ENCODE peak calls at places on chromosome 21, in five cellular contexts. One of them, this sample, is unnamed.

GRCh38 chr21:38544681-38545080 is 46.4 kb upstream of the ERG start:
- DNase-seq in K562: no peak
- DNase-seq in SK-N-SH: no peak
- DNase-seq in HepG2: no peak
- DNase-seq in GM12878: no peak
- DNase-seq in this sample: no peak

GRCh38 chr21:15826147-15826780 is 96.5 kb downstream of the USP25 start:
- DNase-seq in K562: peak
- DNase-seq in SK-N-SH: peak
- DNase-seq in HepG2: peak
- DNase-seq in GM12878: peak
- DNase-seq in this sample: peak

GRCh38 chr21:20110368-20110767 is 887.8 kb upstream of the NCAM2 start:
- DNase-seq in K562: no peak
- DNase-seq in SK-N-SH: no peak
- DNase-seq in HepG2: no peak
- DNase-seq in GM12878: no peak
- DNase-seq in this sample: no peak

GRCh38 chr21:38244885-38245869 is 11.6 kb upstream of the KCNJ15 start:
- DNase-seq in K562: no peak
- DNase-seq in SK-N-SH: no peak
- DNase-seq in HepG2: no peak
- DNase-seq in GM12878: peak
- DNase-seq in this sample: no peak

GRCh38 chr21:38159355-38159754 is 97.4 kb upstream of the KCNJ15 start:
- DNase-seq in K562: peak
- DNase-seq in SK-N-SH: peak
- DNase-seq in HepG2: peak
- DNase-seq in GM12878: peak
- DNase-seq in this sample: peak

GRCh38 chr21:27572681-27573080 is 605.8 kb upstream of the ADAMTS5 start:
- DNase-seq in K562: no peak
- DNase-seq in SK-N-SH: no peak
- DNase-seq in HepG2: no peak
- DNase-seq in GM12878: no peak
- DNase-seq in this sample: no peak

GRCh38 chr21:33951276-33952178 is 35.9 kb upstream of the ATP5PO start:
- DNase-seq in K562: no peak
- DNase-seq in SK-N-SH: no peak
- DNase-seq in HepG2: no peak
- DNase-seq in GM12878: peak
- DNase-seq in this sample: no peak

GRCh38 chr21:33377221-33377620 is 26.0 kb upstream of the IFNGR2 start:
- DNase-seq in K562: no peak
- DNase-seq in SK-N-SH: no peak
- DNase-seq in HepG2: no peak
- DNase-seq in GM12878: no peak
- DNase-seq in this sample: no peak

GRCh38 chr21:16588433-16588860 is 858.7 kb downstream of the USP25 start:
- DNase-seq in K562: no peak
- DNase-seq in SK-N-SH: peak
- DNase-seq in HepG2: no peak
- DNase-seq in GM12878: no peak
- DNase-seq in this sample: peak

GRCh38 chr21:30234643-30235042 is 18.7 kb upstream of the CLDN8 start:
- DNase-seq in K562: no peak
- DNase-seq in SK-N-SH: no peak
- DNase-seq in HepG2: no peak
- DNase-seq in GM12878: no peak
- DNase-seq in this sample: no peak

GRCh38 chr21:32771134-32771523 is 426 bp downstream of the PAXBP1 start:
- DNase-seq in K562: peak
- DNase-seq in SK-N-SH: peak
- DNase-seq in HepG2: peak
- DNase-seq in GM12878: no peak
- DNase-seq in this sample: peak

GRCh38 chr21:18899261-18899660 is 495.7 kb upstream of the TMPRSS15 start:
- DNase-seq in K562: no peak
- DNase-seq in SK-N-SH: no peak
- DNase-seq in HepG2: no peak
- DNase-seq in GM12878: no peak
- DNase-seq in this sample: no peak

GRCh38 chr21:21101911-21102310 is 103.7 kb downstream of the NCAM2 start:
- DNase-seq in K562: peak
- DNase-seq in SK-N-SH: peak
- DNase-seq in HepG2: peak
- DNase-seq in GM12878: no peak
- DNase-seq in this sample: peak

GRCh38 chr21:26169611-26170470 is 729 bp downstream of the APP start:
- DNase-seq in K562: peak
- DNase-seq in SK-N-SH: peak
- DNase-seq in HepG2: no peak
- DNase-seq in GM12878: no peak
- DNase-seq in this sample: peak

GRCh38 chr21:23218667-23219066 is 2220.5 kb downstream of the NCAM2 start:
- DNase-seq in K562: no peak
- DNase-seq in SK-N-SH: no peak
- DNase-seq in HepG2: no peak
- DNase-seq in GM12878: no peak
- DNase-seq in this sample: no peak

GRCh38 chr21:42220138-42220701 is 1.3 kb downstream of the ABCG1 start:
- DNase-seq in K562: no peak
- DNase-seq in SK-N-SH: peak
- DNase-seq in HepG2: peak
- DNase-seq in GM12878: no peak
- DNase-seq in this sample: peak

GRCh38 chr21:42222821-42223390 is 4.0 kb downstream of the ABCG1 start:
- DNase-seq in K562: no peak
- DNase-seq in SK-N-SH: no peak
- DNase-seq in HepG2: no peak
- DNase-seq in GM12878: no peak
- DNase-seq in this sample: no peak

GRCh38 chr21:42219606-42220137 is 732 bp downstream of the ABCG1 start:
- DNase-seq in K562: no peak
- DNase-seq in SK-N-SH: peak
- DNase-seq in HepG2: no peak
- DNase-seq in GM12878: no peak
- DNase-seq in this sample: peak

GRCh38 chr21:42222386-42222785 is 3.4 kb downstream of the ABCG1 start:
- DNase-seq in K562: no peak
- DNase-seq in SK-N-SH: no peak
- DNase-seq in HepG2: no peak
- DNase-seq in GM12878: no peak
- DNase-seq in this sample: no peak

GRCh38 chr21:42221581-42222345 is 2.8 kb downstream of the ABCG1 start:
- DNase-seq in K562: no peak
- DNase-seq in SK-N-SH: no peak
- DNase-seq in HepG2: no peak
- DNase-seq in GM12878: no peak
- DNase-seq in this sample: no peak
- TF ChIP-seq FOXM1 in K562: no peak
- TF ChIP-seq FOXM1 in SK-N-SH: no peak
- TF ChIP-seq FOXM1 in HepG2: no peak
- TF ChIP-seq FOXM1 in GM12878: no peak
- TF ChIP-seq FOXM1 in this sample: no peak

DNA sequence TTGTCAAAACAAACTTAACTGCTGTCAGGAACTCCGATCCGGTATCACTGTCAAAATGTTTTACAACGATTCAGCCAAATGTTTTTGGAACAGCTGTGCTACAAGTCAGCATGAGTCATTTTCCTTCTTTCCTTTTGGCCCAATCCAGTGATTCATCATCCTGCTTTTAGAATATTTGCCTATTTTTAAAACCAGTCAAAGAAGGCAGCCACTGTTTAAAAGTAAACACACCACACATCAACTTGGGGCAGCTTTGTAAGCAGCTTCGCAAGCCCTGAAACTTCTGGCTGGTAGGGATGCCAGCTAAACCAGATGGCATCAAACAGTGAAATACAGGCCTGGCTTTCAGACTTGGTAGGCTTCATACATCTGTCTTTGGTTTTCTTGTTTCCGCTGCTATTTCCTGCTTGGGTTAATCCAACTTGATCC is 14.9 kb downstream of the MAP3K7CL start:
- DNase-seq in K562: no peak
- DNase-seq in SK-N-SH: no peak
- DNase-seq in HepG2: peak
- DNase-seq in GM12878: no peak
- DNase-seq in this sample: no peak
- TF ChIP-seq FOXM1 in K562: no peak
- TF ChIP-seq FOXM1 in SK-N-SH: peak
- TF ChIP-seq FOXM1 in HepG2: no peak
- TF ChIP-seq FOXM1 in GM12878: no peak
- TF ChIP-seq FOXM1 in this sample: no peak

DNA sequence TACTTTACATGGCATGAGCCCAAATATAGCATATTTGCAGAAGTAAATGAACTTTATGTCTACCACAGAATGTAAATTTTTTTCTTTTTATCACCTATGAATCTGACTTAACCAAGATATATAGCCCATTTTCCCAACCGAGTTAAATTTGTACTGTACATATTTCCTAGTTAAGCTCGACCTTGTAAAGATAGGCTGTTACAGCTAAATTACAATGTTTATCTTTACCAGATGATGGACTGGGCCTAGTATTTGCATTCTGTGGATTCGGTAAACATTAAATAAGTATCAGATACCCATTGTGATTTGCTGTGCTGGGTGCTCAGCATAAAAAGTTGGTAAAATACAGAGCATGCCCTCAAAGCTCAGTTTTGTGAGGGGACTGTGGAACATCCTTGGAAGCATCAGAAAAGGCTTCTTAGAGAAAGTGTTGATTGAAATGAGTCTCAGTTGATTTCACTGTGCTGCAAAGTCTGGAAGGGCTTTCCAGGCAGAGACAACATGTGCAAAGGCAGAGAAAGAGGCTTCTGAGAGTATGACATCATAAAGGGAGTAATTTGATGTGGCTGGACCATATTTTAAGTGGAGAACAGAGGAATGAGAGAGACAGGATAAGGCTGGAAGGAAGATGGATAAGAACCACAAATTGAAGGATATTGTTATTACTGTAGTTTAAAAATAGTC is 27.4 kb downstream of the MORC3 start:
- DNase-seq in K562: no peak
- DNase-seq in SK-N-SH: no peak
- DNase-seq in HepG2: no peak
- DNase-seq in GM12878: no peak
- DNase-seq in this sample: no peak
- TF ChIP-seq FOXM1 in K562: no peak
- TF ChIP-seq FOXM1 in SK-N-SH: no peak
- TF ChIP-seq FOXM1 in HepG2: no peak
- TF ChIP-seq FOXM1 in GM12878: no peak
- TF ChIP-seq FOXM1 in this sample: no peak

DNA sequence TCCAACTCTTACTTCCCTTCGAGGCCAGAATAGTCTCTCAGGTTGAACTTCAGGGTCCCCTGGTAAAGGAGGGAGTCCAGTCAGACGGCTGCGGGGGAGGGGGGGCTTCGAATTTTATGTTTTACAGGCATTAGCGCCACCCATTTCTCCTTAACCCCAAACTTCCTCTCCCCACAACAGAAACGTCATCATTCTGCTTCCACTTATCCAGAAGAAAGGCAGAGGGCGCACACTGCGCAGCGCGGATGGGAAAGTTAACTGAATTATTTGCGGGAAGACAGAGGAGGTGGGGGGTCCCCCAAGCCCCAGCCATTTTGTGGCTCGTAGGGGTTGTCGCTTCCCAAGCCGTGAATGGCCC is 529 bp upstream of the PRMT2 start:
- DNase-seq in K562: peak
- DNase-seq in SK-N-SH: peak
- DNase-seq in HepG2: peak
- DNase-seq in GM12878: peak
- DNase-seq in this sample: no peak
- TF ChIP-seq FOXM1 in K562: peak
- TF ChIP-seq FOXM1 in SK-N-SH: no peak
- TF ChIP-seq FOXM1 in HepG2: no peak
- TF ChIP-seq FOXM1 in GM12878: no peak
- TF ChIP-seq FOXM1 in this sample: no peak

GRCh38 chr21:45404726-45405270 is at the start of gene COL18A1:
- DNase-seq in K562: peak
- DNase-seq in SK-N-SH: peak
- DNase-seq in HepG2: no peak
- DNase-seq in GM12878: no peak
- DNase-seq in this sample: peak
- TF ChIP-seq FOXM1 in K562: no peak
- TF ChIP-seq FOXM1 in SK-N-SH: no peak
- TF ChIP-seq FOXM1 in HepG2: no peak
- TF ChIP-seq FOXM1 in GM12878: no peak
- TF ChIP-seq FOXM1 in this sample: no peak

GRCh38 chr21:40270134-40270533 is 402.9 kb downstream of the PCP4 start:
- DNase-seq in K562: no peak
- DNase-seq in SK-N-SH: no peak
- DNase-seq in HepG2: no peak
- DNase-seq in GM12878: no peak
- DNase-seq in this sample: no peak
- TF ChIP-seq FOXM1 in K562: no peak
- TF ChIP-seq FOXM1 in SK-N-SH: no peak
- TF ChIP-seq FOXM1 in HepG2: no peak
- TF ChIP-seq FOXM1 in GM12878: no peak
- TF ChIP-seq FOXM1 in this sample: no peak

GRCh38 chr21:46181436-46181835 is 2.8 kb downstream of the SPATC1L start:
- DNase-seq in K562: no peak
- DNase-seq in SK-N-SH: no peak
- DNase-seq in HepG2: no peak
- DNase-seq in GM12878: no peak
- DNase-seq in this sample: no peak
- TF ChIP-seq FOXM1 in K562: no peak
- TF ChIP-seq FOXM1 in SK-N-SH: no peak
- TF ChIP-seq FOXM1 in HepG2: no peak
- TF ChIP-seq FOXM1 in GM12878: no peak
- TF ChIP-seq FOXM1 in this sample: no peak

GRCh38 chr21:43189936-43190335 is 21.1 kb downstream of the CRYAA start:
- DNase-seq in K562: no peak
- DNase-seq in SK-N-SH: no peak
- DNase-seq in HepG2: no peak
- DNase-seq in GM12878: no peak
- DNase-seq in this sample: no peak
- TF ChIP-seq FOXM1 in K562: no peak
- TF ChIP-seq FOXM1 in SK-N-SH: no peak
- TF ChIP-seq FOXM1 in HepG2: no peak
- TF ChIP-seq FOXM1 in GM12878: no peak
- TF ChIP-seq FOXM1 in this sample: no peak

DNA sequence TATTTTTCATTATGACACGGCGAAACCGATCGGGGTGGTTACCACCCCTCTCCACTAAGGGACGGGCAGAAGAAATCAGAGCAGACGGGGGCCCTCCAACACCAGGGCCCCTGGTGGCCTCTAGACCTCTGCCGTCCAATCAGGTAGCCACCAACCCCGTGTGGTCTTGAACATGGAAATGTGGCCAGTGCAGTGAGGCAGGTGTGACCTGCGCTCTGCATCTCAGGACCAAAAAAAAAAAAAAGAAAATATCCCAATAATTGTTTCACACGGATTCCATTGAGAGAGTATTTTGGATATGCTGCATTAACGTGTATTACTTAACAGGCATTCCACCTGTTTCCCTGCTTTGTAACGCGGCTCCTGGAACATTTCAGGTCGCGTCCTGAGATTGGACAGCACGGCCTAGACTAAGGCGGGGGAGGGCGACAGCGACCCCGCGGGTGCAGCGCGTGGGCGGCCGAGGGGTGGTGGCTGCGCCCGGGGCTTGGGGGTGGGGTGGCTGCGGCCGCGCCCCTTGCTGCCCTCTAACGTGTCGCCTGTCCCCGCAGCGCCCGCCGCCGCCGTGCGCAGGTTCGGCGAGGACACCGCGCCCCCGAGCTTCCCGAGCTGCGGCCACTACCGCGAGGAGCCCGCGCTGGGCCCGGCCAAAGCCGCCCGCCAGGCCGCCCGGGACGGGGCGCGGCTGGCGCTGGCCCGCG is 48.3 kb downstream of the SIM2 start:
- DNase-seq in K562: peak
- DNase-seq in SK-N-SH: no peak
- DNase-seq in HepG2: no peak
- DNase-seq in GM12878: no peak
- DNase-seq in this sample: no peak
- TF ChIP-seq FOXM1 in K562: no peak
- TF ChIP-seq FOXM1 in SK-N-SH: no peak
- TF ChIP-seq FOXM1 in HepG2: no peak
- TF ChIP-seq FOXM1 in GM12878: no peak
- TF ChIP-seq FOXM1 in this sample: no peak

This sample was measured in HEK293T.